ENCODE peak calls at places on chromosomes 3 and 15, in eight cellular contexts. P, I, R, A, O, Z, T and U are unnamed samples.
A peak's percentile ranks its signal among the peaks of the same experiment; 100 is the strongest.

GRCh38 chr3:196220587-196220986 is 4.3 kb downstream of the SLC51A start:
- DNase-seq in P (no peak), Z (no peak), R (no peak), I (no peak), T (no peak), A (no peak), O (no peak), U (no peak)

GRCh38 chr3:43031490-43032216 is 52.5 kb downstream of the GASK1A start:
- DNase-seq in I (no peak), A (no peak), T (peak; percentile 61), Z (no peak), P (no peak), O (peak; percentile 20), R (no peak), U (peak; percentile 72)

GRCh38 chr3:63824309-63824708 is 5.2 kb downstream of the C3orf49 start:
- DNase-seq in A (no peak), P (no peak), I (no peak), T (no peak), O (peak; percentile 68), Z (no peak), R (no peak), U (no peak)

GRCh38 chr3:168002786-168003368 is 92.8 kb downstream of the GOLIM4 start:
- DNase-seq in Z (no peak), A (no peak), T (no peak), O (peak; percentile 93), I (no peak), P (no peak), R (peak; percentile 63), U (no peak)

GRCh38 chr3:30282052-30282708 is 324.2 kb upstream of the TGFBR2 start:
- DNase-seq in A (peak; percentile 47), R (no peak), I (no peak), T (no peak), O (peak; percentile 95), Z (no peak), P (no peak), U (no peak)

GRCh38 chr3:122996038-122996580 is 31.5 kb downstream of the SEMA5B start:
- DNase-seq in A (no peak), R (no peak), T (no peak), I (no peak), O (no peak), P (no peak), Z (no peak), U (no peak)

GRCh38 chr3:113560845-113561623 is 28.7 kb downstream of the SIDT1 start:
- DNase-seq in I (no peak), T (no peak), A (no peak), R (no peak), Z (no peak), O (peak; percentile 31), P (no peak), U (no peak)

GRCh38 chr3:59247402-59247841 is 197.6 kb upstream of the CFAP20DC start:
- DNase-seq in I (no peak), Z (no peak), O (peak; percentile 82), T (no peak), A (no peak), R (no peak), P (no peak), U (no peak)

GRCh38 chr3:185308126-185308754 is 54.4 kb upstream of the EHHADH start:
- DNase-seq in Z (peak; percentile 9), I (no peak), R (no peak), P (no peak), O (peak; percentile 64), A (peak; percentile 61), T (no peak), U (no peak)

GRCh38 chr3:145623349-145623748 is 537.6 kb downstream of the PLOD2 start:
- DNase-seq in Z (no peak), T (no peak), A (no peak), I (no peak), O (no peak), P (no peak), R (no peak), U (no peak)

GRCh38 chr15:31079519-31079918 is 22.0 kb downstream of the TRPM1 start:
- DNase-seq in I (no peak), O (no peak), P (no peak), Z (no peak), T (no peak), A (no peak), R (no peak), U (no peak)

GRCh38 chr3:58880182-58880581 is 169.6 kb downstream of the CFAP20DC start:
- DNase-seq in P (no peak), R (no peak), T (no peak), Z (no peak), O (no peak), A (no peak), I (no peak), U (no peak)

GRCh38 chr15:69225355-69226027 is 65.1 kb downstream of the GLCE start:
- DNase-seq in P (no peak), Z (no peak), T (no peak), R (no peak), O (peak; percentile 43), I (no peak), A (peak; percentile 41), U (no peak)